ENCODE peak calls at places on chromosomes 13 and 19, in four cellular contexts. T is suprapubic skin, F is transverse colon, C is sigmoid colon. J is an unnamed sample.

GRCh38 chr13:89783221-89783755 is 1564.2 kb upstream of the MIR17HG start:
- DNase-seq in T (no peak), F (no peak), C (no peak), J (no peak)

GRCh38 chr19:48842744-48843162 is 6.5 kb upstream of the HSD17B14 start:
- DNase-seq in T (no peak), F (peak; percentile 34), C (no peak), J (no peak)

GRCh38 chr19:13985771-13986347 is 20.3 kb downstream of the RFX1 start:
- DNase-seq in T (no peak), F (no peak), C (no peak), J (peak; percentile 30)

GRCh38 chr13:35697281-35697680 is 220.8 kb upstream of the MAB21L1 start:
- DNase-seq in T (no peak), F (no peak), C (no peak), J (no peak)

GRCh38 chr13:27353166-27353583 is 71.2 kb upstream of the GTF3A start:
- DNase-seq in T (no peak), F (no peak), C (no peak), J (no peak)

GRCh38 chr13:94431987-94432386 is 47.5 kb downstream of the DCT start:
- DNase-seq in T (no peak), F (no peak), C (no peak), J (no peak)

GRCh38 chr19:45591004-45591637 is 6.5 kb upstream of the OPA3 start:
- DNase-seq in T (no peak), F (peak; percentile 73), C (no peak), J (peak; percentile 66)

GRCh38 chr13:103081435-103081834 is 15.2 kb upstream of the SLC10A2 start:
- DNase-seq in T (no peak), F (no peak), C (no peak), J (no peak)

GRCh38 chr13:76812971-76813691 is 73.1 kb downstream of the KCTD12 start:
- DNase-seq in T (peak; percentile 85), F (no peak), C (no peak), J (no peak)

GRCh38 chr13:103291693-103292572 is 225.7 kb upstream of the SLC10A2 start:
- DNase-seq in T (no peak), F (no peak), C (no peak), J (no peak)

GRCh38 chr13:37313383-37313782 is 207.9 kb upstream of the CSNK1A1L start:
- DNase-seq in T (no peak), F (no peak), C (no peak), J (no peak)

GRCh38 chr13:98454389-98454881 is 122.5 kb downstream of the STK24 start:
- DNase-seq in T (no peak), F (no peak), C (no peak), J (no peak)

GRCh38 chr13:52862358-52863206 is 14.1 kb upstream of the PCDH8 start:
- DNase-seq in T (no peak), F (peak; percentile 44), C (no peak), J (no peak)

GRCh38 chr19:14536926-14537692 is 7.7 kb downstream of the TECR start:
- DNase-seq in T (no peak), F (peak; percentile 90), C (no peak), J (peak; percentile 93)

GRCh38 chr13:50608357-50608756 is 235.1 kb downstream of the DLEU7 start:
- DNase-seq in T (no peak), F (no peak), C (no peak), J (no peak)

GRCh38 chr13:94312511-94313191 is 166.8 kb downstream of the DCT start:
- DNase-seq in T (no peak), F (no peak), C (no peak), J (no peak)

GRCh38 chr13:42047561-42048322 is 706 bp upstream of the DGKH start:
- DNase-seq in T (no peak), F (peak; percentile 76), C (peak; percentile 70), J (peak; percentile 80)

GRCh38 chr19:46716013-46716671 is 772 bp downstream of the PRKD2 start:
- DNase-seq in T (no peak), F (peak; percentile 44), C (peak; percentile 77), J (no peak)

GRCh38 chr13:95833713-95834112 is 156.8 kb downstream of the DNAJC3 start:
- DNase-seq in T (no peak), F (no peak), C (no peak), J (no peak)

GRCh38 chr19:28558783-28559182 is 654.2 kb downstream of the UQCRFS1 start:
- DNase-seq in T (no peak), F (no peak), C (no peak), J (no peak)

GRCh38 chr13:74771964-74772363 is 637.8 kb upstream of the KLF12 start:
- DNase-seq in T (no peak), F (no peak), C (no peak), J (no peak)

GRCh38 chr19:44260695-44261446 is 1.2 kb downstream of the ZNF233 start:
- DNase-seq in T (no peak), F (no peak), C (no peak), J (no peak)

GRCh38 chr13:32911506-32911905 is 104.7 kb upstream of the KL start:
- DNase-seq in T (no peak), F (no peak), C (no peak), J (no peak)

GRCh38 chr13:51818771-51819511 is 15.0 kb upstream of the DHRS12 start:
- DNase-seq in T (no peak), F (no peak), C (peak; percentile 76), J (no peak)

GRCh38 chr19:58317481-58318072 is 9.2 kb upstream of the ZSCAN22 start:
- DNase-seq in T (no peak), F (no peak), C (no peak), J (no peak)

GRCh38 chr13:25372275-25373081 is 704 bp downstream of the ATP8A2 start:
- DNase-seq in T (no peak), F (no peak), C (no peak), J (no peak)

GRCh38 chr13:31436478-31436877 is 236.7 kb downstream of the B3GLCT start:
- DNase-seq in T (no peak), F (no peak), C (no peak), J (no peak)

GRCh38 chr19:38634757-38635482 is 12.5 kb upstream of the ACTN4 start:
- DNase-seq in T (peak; percentile 86), F (peak; percentile 86), C (peak; percentile 84), J (no peak)

GRCh38 chr13:29908917-29909755 is 58.7 kb upstream of the UBL3 start:
- DNase-seq in T (no peak), F (no peak), C (no peak), J (no peak)

GRCh38 chr13:27977476-27978300 is 8.6 kb upstream of the CDX2 start:
- DNase-seq in T (peak; percentile 41), F (no peak), C (no peak), J (no peak)

GRCh38 chr13:45015300-45015699 is 26.0 kb downstream of the GPALPP1 start:
- DNase-seq in T (no peak), F (no peak), C (no peak), J (no peak)

GRCh38 chr19:19774354-19775033 is 41.6 kb upstream of the ZNF14 start:
- DNase-seq in T (no peak), F (no peak), C (no peak), J (no peak)

GRCh38 chr13:94660695-94661324 is 51.5 kb downstream of the SOX21 start:
- DNase-seq in T (no peak), F (no peak), C (no peak), J (no peak)

GRCh38 chr19:38046254-38047047 is 139.4 kb downstream of the SIPA1L3 start:
- DNase-seq in T (no peak), F (peak; percentile 68), C (no peak), J (no peak)

GRCh38 chr19:58204566-58204965 is 21.7 kb downstream of the ZNF274 start:
- DNase-seq in T (no peak), F (no peak), C (no peak), J (no peak)

GRCh38 chr19:40692212-40692551 is 1.7 kb upstream of the NUMBL start:
- DNase-seq in T (no peak), F (no peak), C (no peak), J (no peak)

GRCh38 chr19:40689339-40690049 is 957 bp downstream of the NUMBL start:
- DNase-seq in T (no peak), F (no peak), C (no peak), J (peak; percentile 83)

GRCh38 chr19:40691421-40692211 is 1.2 kb upstream of the NUMBL start:
- DNase-seq in T (no peak), F (no peak), C (no peak), J (peak; percentile 78)

GRCh38 chr19:40690050-40690698 is at the start of gene NUMBL:
- DNase-seq in T (no peak), F (no peak), C (no peak), J (no peak)

DNA sequence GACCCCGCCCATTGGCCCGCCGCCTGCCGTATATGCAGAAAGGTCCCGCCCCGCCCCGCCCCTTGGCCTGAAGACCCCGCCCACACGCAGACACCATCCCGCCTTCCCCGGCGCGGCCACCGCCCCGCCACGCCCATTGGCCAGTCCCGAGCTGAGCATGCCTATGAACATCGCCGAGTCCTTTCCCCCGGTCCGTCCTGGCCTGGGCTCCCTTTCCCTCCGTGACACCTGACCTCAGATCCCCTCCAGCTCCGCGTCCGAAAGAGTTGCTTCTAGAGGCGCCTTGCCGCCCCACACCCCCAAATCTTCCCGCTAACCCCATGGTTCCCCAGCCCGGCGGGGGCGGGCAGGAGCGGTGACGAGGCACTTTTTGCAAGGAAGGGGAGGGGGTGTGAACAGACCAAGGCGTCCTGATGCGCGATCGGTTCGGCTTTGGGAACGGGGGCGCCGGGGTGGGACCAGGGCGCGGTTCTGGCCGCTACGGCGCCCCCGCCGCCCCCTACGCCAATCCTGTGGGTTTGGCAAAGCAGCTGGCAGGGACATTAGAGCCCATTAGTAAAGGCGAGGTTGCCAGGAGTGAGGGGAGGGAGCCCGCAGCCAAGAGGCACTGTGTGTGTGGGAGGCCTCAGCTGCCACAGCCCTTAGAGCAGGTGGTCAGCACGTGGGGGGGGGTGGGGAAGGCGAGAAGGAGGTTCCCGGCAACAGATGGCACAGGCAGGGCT is 409 bp upstream of the NUMBL start:
- DNase-seq in T (peak; percentile 98), F (peak; percentile 96), C (peak; percentile 98), J (peak; percentile 99)
- TF ChIP-seq EP300 in T (no peak), F (no peak), C (peak; percentile 63), J (no peak)

GRCh38 chr19:50821248-50821612 is 2.4 kb downstream of the KLK1 start:
- DNase-seq in T (no peak), F (no peak), C (no peak), J (no peak)
- H3K36me3 ChIP-seq in T (no peaks in the 10 kb centered on the region), F (no peaks in the 10 kb centered on the region), C (no peaks in the 10 kb centered on the region), J (no peaks in the 10 kb centered on the region)

DNA sequence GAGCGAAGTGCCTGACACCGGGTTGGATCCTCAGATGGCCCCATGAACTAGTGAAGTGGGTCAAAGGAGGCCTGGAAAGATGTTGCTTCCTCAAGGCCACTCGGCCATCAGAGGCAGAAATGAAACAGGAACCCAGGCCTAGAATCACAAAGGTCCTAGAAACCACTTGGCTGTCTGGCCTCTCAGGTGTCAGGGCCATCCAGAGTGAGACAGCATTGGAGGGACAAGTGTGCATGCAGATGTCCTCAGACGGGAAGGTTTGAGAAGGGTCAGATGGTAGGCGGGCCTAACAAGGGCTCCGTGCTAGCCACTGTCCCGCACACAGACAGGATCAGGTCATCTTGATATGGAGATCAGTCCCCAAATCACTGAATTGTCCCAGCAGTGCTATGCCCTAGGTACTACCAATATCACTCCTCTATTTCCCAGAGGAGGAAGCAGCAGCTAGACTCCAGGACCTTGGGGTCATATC is 14.3 kb downstream of the CCDC97 start:
- DNase-seq in T (no peak), F (no peak), C (no peak), J (no peak)
- TF ChIP-seq POLR2AphosphoS5 in T (no peak), F (no peak), C (no peak), J (no peak)

GRCh38 chr13:38981096-38981495 is 9.5 kb downstream of the STOML3 start:
- DNase-seq in T (no peak), F (no peak), C (no peak), J (no peak)
- TF ChIP-seq EP300 in T (no peak), F (no peak), C (no peak), J (no peak)